ENCODE peak calls at places on chromosome X, in four cellular contexts. H is IMR-90, E is K562, X is HepG2. O is an unnamed sample.

GRCh38 chrX:2325076-2325784 is 175.5 kb downstream of the DHRSX start:
- DNase-seq in H (peak), E (peak), X (no peak), O (no peak)

GRCh38 chrX:77691916-77692315 is 94.1 kb downstream of the ATRX start:
- DNase-seq in H (no peak), E (no peak), X (no peak), O (no peak)

GRCh38 chrX:110346681-110347080 is 12.0 kb upstream of the RTL9 start:
- DNase-seq in H (no peak), E (peak), X (no peak), O (no peak)

GRCh38 chrX:397575-397974 is 10.9 kb upstream of the PPP2R3B start:
- DNase-seq in H (peak), E (no peak), X (no peak), O (no peak)

GRCh38 chrX:42096262-42096939 is 173.0 kb upstream of the CASK start:
- DNase-seq in H (peak), E (peak), X (peak), O (peak)

GRCh38 chrX:149453030-149453429 is 52.1 kb downstream of the IDS start:
- DNase-seq in H (peak), E (peak), X (no peak), O (peak)

GRCh38 chrX:71997320-71997719 is 86.7 kb downstream of the NHSL2 start:
- DNase-seq in H (no peak), E (no peak), X (no peak), O (no peak)

GRCh38 chrX:110081740-110082139 is 78.8 kb downstream of the TMEM164 start:
- DNase-seq in H (peak), E (no peak), X (no peak), O (no peak)

GRCh38 chrX:48083212-48083611 is 11.8 kb upstream of the ZNF630 start:
- DNase-seq in H (peak), E (peak), X (peak), O (peak)

GRCh38 chrX:152915541-152916241 is 17.8 kb downstream of the ZNF185 start:
- DNase-seq in H (peak), E (peak), X (peak), O (peak)

GRCh38 chrX:52933976-52934703 is 24.2 kb downstream of the FAM156A start:
- DNase-seq in H (no peak), E (no peak), X (no peak), O (no peak)

GRCh38 chrX:43500240-43500639 is 155.9 kb upstream of the MAOA start:
- DNase-seq in H (no peak), E (no peak), X (no peak), O (no peak)

GRCh38 chrX:11059923-11060322 is 51.2 kb upstream of the HCCS start:
- DNase-seq in H (peak), E (no peak), X (no peak), O (no peak)
- TF ChIP-seq CTCF in H (no peak), E (no peak), X (no peak), O (no peak)

DNA sequence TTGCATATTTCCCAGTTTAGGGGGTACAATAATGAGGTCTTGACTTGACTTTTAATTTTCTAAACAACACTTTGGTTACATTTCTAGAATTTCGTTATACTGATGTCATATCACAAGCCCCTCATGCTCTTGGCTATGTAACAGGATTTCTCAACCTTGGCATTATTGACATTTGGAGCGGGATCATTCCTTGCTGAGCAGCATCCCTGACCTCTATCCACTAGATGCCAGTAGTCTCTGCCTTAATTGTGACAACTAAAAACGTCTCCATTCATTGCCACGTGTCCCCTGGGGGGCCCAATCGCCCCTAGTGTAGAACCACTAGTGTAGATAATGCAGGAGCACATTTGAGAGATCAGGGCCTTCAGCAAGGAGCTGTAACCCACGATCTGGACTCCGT is 234.2 kb upstream of the MID1 start:
- DNase-seq in H (no peak), E (no peak), X (peak), O (no peak)
- TF ChIP-seq MAFK in H (no peak), E (no peak), X (no peak), O (no peak)

GRCh38 chrX:24259544-24260240 is 54.2 kb downstream of the SUPT20HL2 start:
- DNase-seq in H (peak), E (peak), X (peak), O (peak)
- TF ChIP-seq MAZ in H (no peak), E (no peak), X (no peak), O (no peak)

DNA sequence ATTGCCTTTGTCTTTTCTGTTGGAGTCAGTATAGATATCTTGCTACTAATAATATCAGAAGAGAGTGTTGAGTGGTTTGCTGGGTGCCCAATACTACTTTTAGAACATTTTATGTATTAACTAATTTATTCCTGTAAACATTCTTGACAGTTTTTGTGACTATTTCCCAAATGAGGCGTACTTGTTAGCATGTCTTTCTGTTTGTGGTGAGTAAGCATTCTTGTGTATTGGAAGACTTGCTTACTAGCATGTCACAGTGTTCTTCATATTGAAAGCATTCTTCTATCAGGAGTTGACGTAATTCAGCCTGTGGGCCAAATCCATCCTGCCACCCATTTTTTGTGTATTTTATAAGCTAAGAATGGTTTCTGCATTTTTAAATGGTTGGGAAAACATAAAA is 20.3 kb downstream of the REPS2 start:
- DNase-seq in H (no peak), E (no peak), X (no peak), O (no peak)
- TF ChIP-seq CTCF in H (no peak), E (no peak), X (no peak), O (no peak)

DNA sequence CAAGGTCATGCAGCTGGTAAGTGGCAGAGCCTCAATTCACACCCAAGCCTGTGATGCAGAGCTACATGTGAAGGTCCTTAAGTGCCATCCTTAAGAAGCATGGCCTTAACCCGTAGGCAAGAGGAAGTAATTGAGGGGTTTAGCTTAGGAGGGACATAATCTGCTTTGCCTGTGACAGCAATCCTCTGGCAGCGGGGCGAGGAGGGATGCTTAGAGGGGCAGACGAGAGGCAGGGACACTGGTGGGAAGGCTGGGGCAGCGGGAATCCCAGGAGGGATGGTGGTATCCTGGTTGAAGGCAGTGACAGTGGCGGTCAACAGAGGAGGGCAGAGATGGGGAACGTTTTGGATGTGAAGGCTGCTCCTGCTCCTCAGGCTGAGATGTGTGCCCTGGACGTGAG is 88.1 kb downstream of the EFNB1 start:
- DNase-seq in H (no peak), E (no peak), X (no peak), O (no peak)
- TF ChIP-seq MAFK in H (no peak), E (no peak), X (no peak), O (no peak)

GRCh38 chrX:41001327-41001726 is 83.9 kb upstream of the USP9X start:
- DNase-seq in H (no peak), E (no peak), X (peak), O (no peak)

GRCh38 chrX:40998123-40998522 is 87.1 kb upstream of the USP9X start:
- DNase-seq in H (no peak), E (no peak), X (no peak), O (no peak)

GRCh38 chrX:41002021-41002420 is 83.2 kb upstream of the USP9X start:
- DNase-seq in H (no peak), E (no peak), X (peak), O (peak)

GRCh38 chrX:40996886-40997530 is 88.2 kb upstream of the USP9X start:
- DNase-seq in H (peak), E (peak), X (peak), O (peak)
- TF ChIP-seq MAZ in H (no peak), E (no peak), X (no peak), O (no peak)

GRCh38 chrX:144717682-144718081 is 529.6 kb upstream of the SPANXN1 start:
- DNase-seq in H (no peak), E (no peak), X (no peak), O (no peak)

GRCh38 chrX:144722307-144722706 is 525.0 kb upstream of the SPANXN1 start:
- DNase-seq in H (no peak), E (no peak), X (no peak), O (no peak)
- TF ChIP-seq CTCF in H (no peak), E (no peak), X (no peak), O (no peak)

GRCh38 chrX:75609361-75609760 is 86.5 kb upstream of the ZDHHC15 start:
- DNase-seq in H (no peak), E (no peak), X (no peak), O (no peak)

DNA sequence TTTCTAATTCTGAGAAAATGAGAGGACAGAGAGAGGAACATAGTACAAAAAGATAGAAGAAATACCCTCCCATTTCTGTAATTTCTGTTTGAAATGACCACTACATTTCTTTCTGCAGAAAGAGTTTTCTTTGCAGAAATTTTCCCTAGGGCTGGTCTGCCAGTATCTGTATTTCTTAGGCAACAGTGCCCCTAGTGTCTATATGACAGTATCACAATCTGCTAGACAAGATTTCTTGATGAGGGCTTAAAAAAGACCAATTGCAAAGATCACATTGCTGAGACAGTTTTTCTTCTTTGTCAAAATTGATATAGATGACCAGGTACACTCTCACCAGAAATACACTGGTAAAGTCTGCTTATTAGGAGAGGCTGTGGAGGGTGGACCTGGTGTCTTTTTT is 81.0 kb upstream of the ZDHHC15 start:
- DNase-seq in H (peak), E (peak), X (peak), O (peak)
- TF ChIP-seq MAFK in H (no peak), E (no peak), X (no peak), O (no peak)

GRCh38 chrX:46757593-46757992 is 1.3 kb downstream of the SLC9A7 start:
- DNase-seq in H (peak), E (no peak), X (no peak), O (no peak)

GRCh38 chrX:46757052-46757451 is 1.9 kb downstream of the SLC9A7 start:
- DNase-seq in H (no peak), E (no peak), X (no peak), O (no peak)

GRCh38 chrX:46758956-46759644 is at the start of gene SLC9A7:
- DNase-seq in H (peak), E (peak), X (peak), O (peak)

GRCh38 chrX:46759645-46759974 is 692 bp upstream of the SLC9A7 start:
- DNase-seq in H (peak), E (no peak), X (no peak), O (no peak)

GRCh38 chrX:46758163-46758955 is 559 bp downstream of the SLC9A7 start:
- DNase-seq in H (peak), E (no peak), X (no peak), O (peak)
- TF ChIP-seq MAZ in H (no peak), E (no peak), X (no peak), O (no peak)

DNA sequence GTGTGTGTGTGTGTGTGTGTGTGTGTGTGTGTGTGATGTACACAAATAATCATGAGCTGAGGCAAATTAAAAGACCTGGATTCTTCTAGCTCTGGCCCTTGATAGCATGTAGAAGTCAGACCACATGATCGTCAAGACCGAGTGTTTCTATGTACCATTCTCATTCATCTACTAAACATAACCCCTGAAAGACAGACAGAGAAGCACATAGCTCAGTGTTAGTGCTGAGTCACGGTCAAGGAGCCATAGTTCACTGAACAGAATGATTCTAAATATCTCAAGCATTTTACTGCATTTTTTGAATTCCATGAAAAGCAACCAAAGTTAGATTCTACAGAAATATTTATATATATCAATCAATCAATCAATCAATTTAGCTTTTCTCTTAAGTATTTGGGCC is 412.3 kb upstream of the CXorf51A start:
- DNase-seq in H (no peak), E (no peak), X (no peak), O (no peak)
- TF ChIP-seq CTCF in H (no peak), E (no peak), X (no peak), O (no peak)

O was measured in A549.